ENCODE peak calls at places on chromosomes 16 and 17, in ten cellular contexts. One of them, this sample, is unnamed.
A peak's percentile ranks its signal among the peaks of the same experiment; 100 is the strongest.

GRCh38 chr17:63435681-63436522 is 10.2 kb downstream of the CYB561 start:
- DNase-seq in BJ: no peak
- DNase-seq in HFFc6: no peak
- DNase-seq in heart right ventricle: no peak
- DNase-seq in epithelial cell of esophagus: peak; percentile 49
- DNase-seq in suprapubic skin: no peak
- DNase-seq in GM23338: peak; percentile 84
- DNase-seq in testis: no peak
- DNase-seq in foreskin fibroblast: no peak
- DNase-seq in uterus: peak; percentile 24
- DNase-seq in this sample: no peak

GRCh38 chr16:74921051-74921450 is 63.9 kb downstream of the WDR59 start:
- DNase-seq in BJ: no peak
- DNase-seq in suprapubic skin: no peak
- DNase-seq in GM23338: no peak
- DNase-seq in HFFc6: no peak
- DNase-seq in uterus: no peak
- DNase-seq in heart right ventricle: no peak
- DNase-seq in testis: no peak
- DNase-seq in epithelial cell of esophagus: no peak
- DNase-seq in foreskin fibroblast: no peak
- DNase-seq in this sample: no peak

GRCh38 chr17:36923814-36924221 is 13.5 kb upstream of the LHX1 start:
- DNase-seq in epithelial cell of esophagus: no peak
- DNase-seq in HFFc6: no peak
- DNase-seq in BJ: no peak
- DNase-seq in foreskin fibroblast: no peak
- DNase-seq in uterus: no peak
- DNase-seq in suprapubic skin: no peak
- DNase-seq in testis: no peak
- DNase-seq in heart right ventricle: no peak
- DNase-seq in GM23338: no peak
- DNase-seq in this sample: no peak

GRCh38 chr16:69107311-69107962 is 2.0 kb downstream of the HAS3 start:
- DNase-seq in epithelial cell of esophagus: peak; percentile 51
- DNase-seq in GM23338: peak; percentile 60
- DNase-seq in testis: peak; percentile 30
- DNase-seq in foreskin fibroblast: no peak
- DNase-seq in heart right ventricle: peak; percentile 32
- DNase-seq in BJ: no peak
- DNase-seq in suprapubic skin: peak; percentile 61
- DNase-seq in uterus: no peak
- DNase-seq in HFFc6: no peak
- DNase-seq in this sample: no peak

GRCh38 chr17:79625706-79626105 is 14.9 kb upstream of the RBFOX3 start:
- DNase-seq in BJ: no peak
- DNase-seq in suprapubic skin: no peak
- DNase-seq in uterus: peak; percentile 3
- DNase-seq in foreskin fibroblast: no peak
- DNase-seq in testis: no peak
- DNase-seq in HFFc6: no peak
- DNase-seq in GM23338: no peak
- DNase-seq in heart right ventricle: peak; percentile 0
- DNase-seq in epithelial cell of esophagus: no peak
- DNase-seq in this sample: no peak

GRCh38 chr17:82840431-82840831 is 609 bp upstream of the ZNF750 start:
- DNase-seq in suprapubic skin: no peak
- DNase-seq in GM23338: peak; percentile 42
- DNase-seq in epithelial cell of esophagus: peak; percentile 87
- DNase-seq in foreskin fibroblast: no peak
- DNase-seq in testis: no peak
- DNase-seq in uterus: no peak
- DNase-seq in HFFc6: no peak
- DNase-seq in BJ: no peak
- DNase-seq in heart right ventricle: no peak
- DNase-seq in this sample: no peak

GRCh38 chr17:31672161-31672819 is 186.8 kb downstream of the COPRS start:
- DNase-seq in foreskin fibroblast: no peak
- DNase-seq in GM23338: no peak
- DNase-seq in uterus: no peak
- DNase-seq in BJ: no peak
- DNase-seq in epithelial cell of esophagus: no peak
- DNase-seq in suprapubic skin: no peak
- DNase-seq in heart right ventricle: no peak
- DNase-seq in HFFc6: no peak
- DNase-seq in testis: no peak
- DNase-seq in this sample: no peak

GRCh38 chr17:76582660-76583059 is 3.0 kb downstream of the ST6GALNAC2 start:
- DNase-seq in HFFc6: no peak
- DNase-seq in testis: no peak
- DNase-seq in foreskin fibroblast: no peak
- DNase-seq in uterus: no peak
- DNase-seq in BJ: no peak
- DNase-seq in epithelial cell of esophagus: peak; percentile 92
- DNase-seq in suprapubic skin: peak; percentile 45
- DNase-seq in GM23338: no peak
- DNase-seq in heart right ventricle: no peak
- DNase-seq in this sample: no peak

GRCh38 chr17:51467336-51467735 is 207.0 kb downstream of the UTP18 start:
- DNase-seq in GM23338: no peak
- DNase-seq in testis: no peak
- DNase-seq in HFFc6: no peak
- DNase-seq in BJ: no peak
- DNase-seq in suprapubic skin: no peak
- DNase-seq in heart right ventricle: no peak
- DNase-seq in foreskin fibroblast: no peak
- DNase-seq in uterus: no peak
- DNase-seq in epithelial cell of esophagus: no peak
- DNase-seq in this sample: no peak
- TF ChIP-seq CTCF in GM23338: no peak
- TF ChIP-seq CTCF in testis: no peak
- TF ChIP-seq CTCF in HFFc6: no peak
- TF ChIP-seq CTCF in BJ: no peak
- TF ChIP-seq CTCF in suprapubic skin: no peak
- TF ChIP-seq CTCF in heart right ventricle: no peak
- TF ChIP-seq CTCF in foreskin fibroblast: no peak
- TF ChIP-seq CTCF in uterus: no peak
- TF ChIP-seq CTCF in epithelial cell of esophagus: no peak
- TF ChIP-seq CTCF in this sample: no peak

GRCh38 chr16:10355589-10355988 is 30.3 kb upstream of the ATF7IP2 start:
- DNase-seq in suprapubic skin: peak; percentile 51
- DNase-seq in epithelial cell of esophagus: no peak
- DNase-seq in HFFc6: no peak
- DNase-seq in uterus: no peak
- DNase-seq in testis: peak; percentile 44
- DNase-seq in foreskin fibroblast: no peak
- DNase-seq in heart right ventricle: no peak
- DNase-seq in GM23338: no peak
- DNase-seq in BJ: no peak
- DNase-seq in this sample: no peak

GRCh38 chr16:10345629-10346028 is 40.2 kb upstream of the ATF7IP2 start:
- DNase-seq in testis: no peak
- DNase-seq in BJ: no peak
- DNase-seq in HFFc6: no peak
- DNase-seq in heart right ventricle: no peak
- DNase-seq in foreskin fibroblast: no peak
- DNase-seq in GM23338: no peak
- DNase-seq in uterus: no peak
- DNase-seq in epithelial cell of esophagus: no peak
- DNase-seq in suprapubic skin: no peak
- DNase-seq in this sample: no peak

GRCh38 chr16:10352262-10352661 is 33.6 kb upstream of the ATF7IP2 start:
- DNase-seq in epithelial cell of esophagus: no peak
- DNase-seq in uterus: no peak
- DNase-seq in suprapubic skin: no peak
- DNase-seq in testis: no peak
- DNase-seq in BJ: no peak
- DNase-seq in HFFc6: no peak
- DNase-seq in foreskin fibroblast: no peak
- DNase-seq in GM23338: no peak
- DNase-seq in heart right ventricle: no peak
- DNase-seq in this sample: no peak

GRCh38 chr16:10349851-10350250 is 36.0 kb upstream of the ATF7IP2 start:
- DNase-seq in uterus: no peak
- DNase-seq in BJ: no peak
- DNase-seq in HFFc6: no peak
- DNase-seq in epithelial cell of esophagus: no peak
- DNase-seq in GM23338: no peak
- DNase-seq in suprapubic skin: no peak
- DNase-seq in testis: no peak
- DNase-seq in heart right ventricle: no peak
- DNase-seq in foreskin fibroblast: no peak
- DNase-seq in this sample: no peak
- TF ChIP-seq CTCF in uterus: no peak
- TF ChIP-seq CTCF in BJ: no peak
- TF ChIP-seq CTCF in HFFc6: no peak
- TF ChIP-seq CTCF in epithelial cell of esophagus: no peak
- TF ChIP-seq CTCF in GM23338: no peak
- TF ChIP-seq CTCF in suprapubic skin: no peak
- TF ChIP-seq CTCF in testis: no peak
- TF ChIP-seq CTCF in heart right ventricle: no peak
- TF ChIP-seq CTCF in foreskin fibroblast: no peak
- TF ChIP-seq CTCF in this sample: no peak

GRCh38 chr16:82630688-82631087 is 3.9 kb downstream of the CDH13 start:
- DNase-seq in HFFc6: peak; percentile 28
- DNase-seq in epithelial cell of esophagus: peak; percentile 55
- DNase-seq in GM23338: no peak
- DNase-seq in heart right ventricle: no peak
- DNase-seq in uterus: no peak
- DNase-seq in testis: no peak
- DNase-seq in BJ: no peak
- DNase-seq in foreskin fibroblast: no peak
- DNase-seq in suprapubic skin: no peak
- DNase-seq in this sample: no peak

GRCh38 chr16:82633964-82634600 is 7.3 kb downstream of the CDH13 start:
- DNase-seq in testis: no peak
- DNase-seq in suprapubic skin: no peak
- DNase-seq in epithelial cell of esophagus: peak; percentile 91
- DNase-seq in heart right ventricle: no peak
- DNase-seq in foreskin fibroblast: no peak
- DNase-seq in GM23338: no peak
- DNase-seq in BJ: no peak
- DNase-seq in HFFc6: no peak
- DNase-seq in uterus: no peak
- DNase-seq in this sample: no peak

GRCh38 chr16:82629441-82630027 is 2.8 kb downstream of the CDH13 start:
- DNase-seq in foreskin fibroblast: no peak
- DNase-seq in heart right ventricle: no peak
- DNase-seq in epithelial cell of esophagus: peak; percentile 76
- DNase-seq in BJ: peak; percentile 90
- DNase-seq in uterus: peak; percentile 45
- DNase-seq in HFFc6: peak; percentile 79
- DNase-seq in testis: no peak
- DNase-seq in GM23338: peak; percentile 52
- DNase-seq in suprapubic skin: no peak
- DNase-seq in this sample: no peak

GRCh38 chr16:82630219-82630618 is 3.5 kb downstream of the CDH13 start:
- DNase-seq in BJ: no peak
- DNase-seq in GM23338: no peak
- DNase-seq in heart right ventricle: no peak
- DNase-seq in suprapubic skin: no peak
- DNase-seq in foreskin fibroblast: no peak
- DNase-seq in HFFc6: peak; percentile 30
- DNase-seq in uterus: no peak
- DNase-seq in epithelial cell of esophagus: peak; percentile 38
- DNase-seq in testis: no peak
- DNase-seq in this sample: no peak

DNA sequence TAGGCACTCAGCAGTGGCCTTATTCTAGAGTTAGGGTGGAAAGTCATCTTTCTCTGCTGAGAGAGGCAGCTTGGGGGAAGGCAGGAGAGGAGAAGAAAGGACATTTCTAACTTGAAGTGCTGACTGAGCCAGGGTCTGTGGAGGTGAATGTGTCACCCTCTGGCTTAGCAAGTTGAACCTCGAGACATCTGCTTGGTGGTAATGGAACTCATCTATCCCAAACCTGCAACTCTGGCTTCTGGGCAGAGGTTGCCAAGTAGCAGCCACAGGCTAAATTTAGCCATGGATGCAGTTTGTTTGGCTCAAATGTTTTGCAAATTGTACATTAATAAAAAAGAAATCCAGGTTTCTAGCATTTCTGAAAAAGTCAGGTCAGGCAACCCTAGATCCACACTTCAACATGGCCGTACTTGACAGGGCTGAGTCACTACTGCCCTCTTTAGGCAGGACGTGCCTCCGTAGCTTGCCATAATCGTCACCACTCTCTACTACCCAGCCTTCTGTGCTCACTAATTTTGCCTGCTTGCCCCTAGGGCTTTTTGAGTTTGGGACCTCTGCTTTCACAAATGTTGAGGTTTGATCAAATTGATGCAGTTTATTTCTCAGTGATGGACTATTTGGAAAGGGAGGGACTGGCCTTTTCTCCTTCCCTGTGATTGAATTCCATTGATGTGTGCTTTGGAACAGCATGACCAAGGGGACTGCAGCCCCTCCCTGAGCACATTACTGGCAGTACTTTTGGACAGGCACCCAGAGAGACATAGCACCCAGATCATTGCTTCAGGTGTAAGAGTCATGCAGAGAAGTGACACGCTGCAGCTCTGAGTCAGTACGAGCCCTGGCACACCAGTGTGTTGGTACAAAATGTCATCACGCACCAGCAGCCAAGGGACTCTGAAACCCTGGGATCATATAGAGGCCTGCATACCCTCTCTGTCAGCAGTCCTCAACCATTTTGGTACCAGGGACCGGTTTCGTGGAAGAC is 5.2 kb downstream of the CDH13 start:
- DNase-seq in epithelial cell of esophagus: peak; percentile 77
- DNase-seq in testis: no peak
- DNase-seq in HFFc6: no peak
- DNase-seq in uterus: no peak
- DNase-seq in GM23338: peak; percentile 61
- DNase-seq in suprapubic skin: no peak
- DNase-seq in heart right ventricle: no peak
- DNase-seq in foreskin fibroblast: no peak
- DNase-seq in BJ: no peak
- DNase-seq in this sample: no peak
- TF ChIP-seq CTCF in epithelial cell of esophagus: peak; percentile 48
- TF ChIP-seq CTCF in testis: no peak
- TF ChIP-seq CTCF in HFFc6: peak; percentile 53
- TF ChIP-seq CTCF in uterus: no peak
- TF ChIP-seq CTCF in GM23338: peak; percentile 87
- TF ChIP-seq CTCF in suprapubic skin: peak; percentile 32
- TF ChIP-seq CTCF in heart right ventricle: no peak
- TF ChIP-seq CTCF in foreskin fibroblast: peak; percentile 12
- TF ChIP-seq CTCF in BJ: peak; percentile 31
- TF ChIP-seq CTCF in this sample: no peak

GRCh38 chr16:83715217-83715920 is 92.4 kb upstream of the HSBP1 start:
- DNase-seq in suprapubic skin: no peak
- DNase-seq in foreskin fibroblast: no peak
- DNase-seq in epithelial cell of esophagus: no peak
- DNase-seq in GM23338: no peak
- DNase-seq in HFFc6: no peak
- DNase-seq in heart right ventricle: no peak
- DNase-seq in testis: no peak
- DNase-seq in uterus: no peak
- DNase-seq in BJ: no peak
- DNase-seq in this sample: no peak

GRCh38 chr16:83714286-83714685 is 93.5 kb upstream of the HSBP1 start:
- DNase-seq in HFFc6: no peak
- DNase-seq in GM23338: no peak
- DNase-seq in uterus: no peak
- DNase-seq in BJ: no peak
- DNase-seq in testis: no peak
- DNase-seq in suprapubic skin: no peak
- DNase-seq in heart right ventricle: no peak
- DNase-seq in epithelial cell of esophagus: no peak
- DNase-seq in foreskin fibroblast: no peak
- DNase-seq in this sample: no peak

GRCh38 chr16:83717814-83718213 is 90.0 kb upstream of the HSBP1 start:
- DNase-seq in GM23338: no peak
- DNase-seq in testis: no peak
- DNase-seq in epithelial cell of esophagus: no peak
- DNase-seq in heart right ventricle: peak; percentile 20
- DNase-seq in BJ: peak; percentile 56
- DNase-seq in foreskin fibroblast: peak; percentile 66
- DNase-seq in suprapubic skin: no peak
- DNase-seq in HFFc6: no peak
- DNase-seq in uterus: no peak
- DNase-seq in this sample: no peak

GRCh38 chr16:83720213-83720612 is 87.6 kb upstream of the HSBP1 start:
- DNase-seq in HFFc6: no peak
- DNase-seq in uterus: no peak
- DNase-seq in testis: no peak
- DNase-seq in epithelial cell of esophagus: no peak
- DNase-seq in suprapubic skin: no peak
- DNase-seq in foreskin fibroblast: no peak
- DNase-seq in GM23338: no peak
- DNase-seq in BJ: no peak
- DNase-seq in heart right ventricle: no peak
- DNase-seq in this sample: no peak

DNA sequence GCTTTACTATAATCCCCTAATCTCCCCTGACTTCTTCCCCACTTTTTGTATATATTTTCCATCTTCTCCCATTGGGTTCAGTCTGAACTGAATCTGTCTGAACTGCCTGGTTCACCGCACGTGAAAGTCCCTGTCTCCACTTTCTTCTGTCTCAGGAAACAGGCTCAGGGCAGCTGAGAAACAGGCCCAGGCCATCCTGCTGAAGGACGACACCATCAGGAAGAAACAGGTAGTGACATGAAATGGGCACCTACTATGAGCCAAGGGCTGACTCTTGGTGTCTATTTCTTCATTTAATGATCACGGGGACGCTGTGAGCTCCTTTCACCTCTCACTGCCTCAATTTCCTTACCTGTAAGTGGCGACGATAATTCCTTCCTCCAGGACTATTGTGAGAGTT is 90.5 kb upstream of the HSBP1 start:
- DNase-seq in uterus: no peak
- DNase-seq in heart right ventricle: no peak
- DNase-seq in HFFc6: no peak
- DNase-seq in foreskin fibroblast: no peak
- DNase-seq in epithelial cell of esophagus: no peak
- DNase-seq in BJ: no peak
- DNase-seq in testis: no peak
- DNase-seq in GM23338: peak; percentile 74
- DNase-seq in suprapubic skin: no peak
- DNase-seq in this sample: no peak
- TF ChIP-seq CTCF in uterus: no peak
- TF ChIP-seq CTCF in heart right ventricle: no peak
- TF ChIP-seq CTCF in HFFc6: no peak
- TF ChIP-seq CTCF in foreskin fibroblast: no peak
- TF ChIP-seq CTCF in epithelial cell of esophagus: no peak
- TF ChIP-seq CTCF in BJ: no peak
- TF ChIP-seq CTCF in testis: no peak
- TF ChIP-seq CTCF in GM23338: peak; percentile 84
- TF ChIP-seq CTCF in suprapubic skin: no peak
- TF ChIP-seq CTCF in this sample: no peak